ENCODE peak calls at places on chromosomes 3 and 15, in ten cellular contexts. W is GM06990; O is activated naive CD8-positive, alpha-beta T cell treated with anti-CD3 and anti-CD28 coated beads, Interleukin-2, amount 50 U/mL, for 16 hours; S is fibroblast of the conjunctiva; V is T-helper 2 cell; J is posterior cingulate gyrus; G is activated gamma-delta T cell treated with Interleukin-2 at 50 U/mL for 16 hours; F is stimulated activated CD4-positive, alpha-beta T cell treated with anti-CD3 and anti-CD28 coated beads, Interleukin-2, amount 100 ng/mL, for 4 hours; Y is GM23338; T is SJSA1. M is an unnamed sample.

GRCh38 chr3:101391413-101391812 is 71.0 kb upstream of the IMPG2 start:
- DNase-seq in J (no peak), S (no peak), F (no peak), V (no peak), T (no peak), O (no peak), W (no peak), Y (no peak), G (no peak), M (no peak)

GRCh38 chr3:158991146-158991705 is 189.4 kb downstream of the MFSD1 start:
- DNase-seq in J (no peak), W (no peak), F (no peak), V (no peak), O (no peak), T (no peak), S (no peak), G (no peak), Y (peak), M (no peak)

GRCh38 chr3:50617096-50617791 is at the start of gene MAPKAPK3:
- DNase-seq in S (no peak), J (no peak), O (no peak), Y (no peak), G (no peak), T (no peak), F (no peak), W (no peak), V (no peak), M (no peak)

GRCh38 chr3:191246628-191247027 is 47.6 kb downstream of the OSTN start:
- DNase-seq in F (no peak), J (no peak), Y (no peak), W (no peak), G (no peak), S (no peak), O (no peak), V (no peak), T (no peak), M (no peak)

GRCh38 chr3:194489736-194490612 is 3.2 kb upstream of the ATP13A3 start:
- DNase-seq in J (no peak), T (no peak), W (peak), O (no peak), Y (no peak), S (no peak), F (no peak), V (no peak), G (no peak), M (no peak)

GRCh38 chr15:82540055-82540983 is at the start of gene RPS17:
- DNase-seq in G (peak), T (peak), F (peak), Y (peak), S (peak), W (peak), J (peak), V (peak), O (peak), M (peak)

GRCh38 chr3:193782280-193782654 is 189.3 kb downstream of the OPA1 start:
- DNase-seq in S (no peak), G (no peak), Y (no peak), O (no peak), T (peak), W (no peak), F (no peak), J (no peak), V (no peak), M (no peak)

GRCh38 chr15:34279341-34279740 is 54.5 kb downstream of the EMC4 start:
- DNase-seq in J (no peak), W (no peak), T (no peak), Y (no peak), F (no peak), S (no peak), O (no peak), V (no peak), G (no peak), M (no peak)

GRCh38 chr3:66472313-66473134 is 28.3 kb downstream of the LRIG1 start:
- DNase-seq in V (peak), S (no peak), T (peak), Y (no peak), O (no peak), J (no peak), W (peak), G (no peak), F (no peak), M (peak)

GRCh38 chr3:80785475-80785874 is 976.0 kb downstream of the GBE1 start:
- DNase-seq in G (no peak), T (no peak), V (no peak), J (no peak), W (no peak), F (no peak), O (no peak), S (no peak), Y (peak), M (no peak)

GRCh38 chr3:99172736-99173657 is 271.5 kb upstream of the DCBLD2 start:
- DNase-seq in O (no peak), S (peak), Y (peak), G (no peak), V (no peak), F (no peak), J (no peak), T (peak), W (peak), M (peak)

GRCh38 chr3:109115451-109115850 is 2.5 kb downstream of the MORC1 start:
- DNase-seq in S (no peak), Y (no peak), J (no peak), F (no peak), O (no peak), V (no peak), T (no peak), W (no peak), G (no peak), M (no peak)

M was measured in CD4-positive, CD25-positive, alpha-beta regulatory T cell.